ENCODE peak calls at places on chromosomes 3 and 15, in eight cellular contexts. O is heart left ventricle; R is aorta; Q is endodermal cell; Z is naive thymus-derived CD4-positive, alpha-beta T cell; D is AG04450; B is esophagus squamous epithelium; N is left ventricle myocardium inferior. T is an unnamed sample.

GRCh38 chr3:42529463-42529862 is 27.0 kb downstream of the VIPR1 start:
- DNase-seq in O (no peak), R (peak; percentile 16), Q (no peak), Z (no peak), D (no peak), B (no peak), N (no peak), T (no peak)

GRCh38 chr3:143163562-143163961 is 44.0 kb downstream of the CHST2 start:
- DNase-seq in O (no peak), R (no peak), Q (no peak), Z (no peak), D (no peak), B (no peak), N (no peak), T (no peak)

GRCh38 chr3:145650170-145650569 is 510.8 kb downstream of the PLOD2 start:
- DNase-seq in O (no peak), R (no peak), Q (no peak), Z (no peak), D (no peak), B (no peak), N (no peak), T (no peak)

GRCh38 chr3:41753651-41754050 is 208.3 kb downstream of the ULK4 start:
- DNase-seq in O (no peak), R (no peak), Q (no peak), Z (no peak), D (no peak), B (no peak), N (no peak), T (no peak)

GRCh38 chr15:31930967-31931366 is 99.3 kb upstream of the CHRNA7 start:
- DNase-seq in O (no peak), R (no peak), Q (no peak), Z (no peak), D (no peak), B (no peak), N (no peak), T (no peak)

GRCh38 chr3:22016197-22016596 is 265.2 kb upstream of the ZNF385D start:
- DNase-seq in O (no peak), R (no peak), Q (no peak), Z (no peak), D (no peak), B (no peak), N (no peak), T (no peak)

GRCh38 chr3:9548991-9549390 is 4.6 kb downstream of the LHFPL4 start:
- DNase-seq in O (no peak), R (no peak), Q (no peak), Z (no peak), D (no peak), B (no peak), N (no peak), T (no peak)

GRCh38 chr3:191239439-191240035 is 40.5 kb downstream of the OSTN start:
- DNase-seq in O (no peak), R (no peak), Q (no peak), Z (no peak), D (no peak), B (no peak), N (no peak), T (no peak)

GRCh38 chr3:43995078-43995928 is 246.4 kb upstream of the TOPAZ1 start:
- DNase-seq in O (no peak), R (peak; percentile 74), Q (peak; percentile 76), Z (no peak), D (no peak), B (no peak), N (no peak), T (peak; percentile 6)

GRCh38 chr3:134998158-134998557 is 203.1 kb downstream of the EPHB1 start:
- DNase-seq in O (no peak), R (no peak), Q (no peak), Z (no peak), D (no peak), B (no peak), N (no peak), T (no peak)

GRCh38 chr15:68849477-68849876 is 28.8 kb upstream of the ANP32A start:
- DNase-seq in O (no peak), R (no peak), Q (peak; percentile 47), Z (no peak), D (no peak), B (no peak), N (no peak), T (no peak)

GRCh38 chr3:131713416-131714118 is 210.8 kb upstream of the MRPL3 start:
- DNase-seq in O (no peak), R (no peak), Q (no peak), Z (no peak), D (no peak), B (no peak), N (no peak), T (no peak)

GRCh38 chr15:50627351-50628055 is 59.1 kb downstream of the TRPM7 start:
- DNase-seq in O (no peak), R (no peak), Q (no peak), Z (no peak), D (peak; percentile 1), B (no peak), N (no peak), T (no peak)

GRCh38 chr3:189304465-189305341 is 132.9 kb downstream of the TPRG1 start:
- DNase-seq in O (no peak), R (peak; percentile 68), Q (no peak), Z (no peak), D (no peak), B (no peak), N (no peak), T (no peak)

GRCh38 chr15:41996376-41996775 is 24.0 kb upstream of the EHD4 start:
- DNase-seq in O (no peak), R (peak; percentile 51), Q (no peak), Z (no peak), D (no peak), B (no peak), N (no peak), T (no peak)
- H3K4me3 ChIP-seq in O (no peak overlapping the region), R (no peak overlapping the region), Q (no peak overlapping the region), Z (no peak overlapping the region), D (no peak overlapping the region), B (no peak overlapping the region), N (no peak overlapping the region), T (no peak overlapping the region)

GRCh38 chr3:72100626-72101187 is 315.8 kb upstream of the PROK2 start:
- DNase-seq in O (peak; percentile 84), R (peak; percentile 97), Q (peak; percentile 91), Z (peak; percentile 90), D (peak; percentile 6), B (peak; percentile 18), N (peak; percentile 86), T (peak; percentile 81)
- H3K4me3 ChIP-seq in O (peak overlapping the region; percentile 49), R (peak overlapping the region; percentile 15), Q (peak overlapping the region; percentile 72), Z (peak overlapping the region; percentile 56), D (peak overlapping the region; percentile 48), B (no peak overlapping the region), N (peak overlapping the region; percentile 59), T (peak overlapping the region; percentile 27)

DNA sequence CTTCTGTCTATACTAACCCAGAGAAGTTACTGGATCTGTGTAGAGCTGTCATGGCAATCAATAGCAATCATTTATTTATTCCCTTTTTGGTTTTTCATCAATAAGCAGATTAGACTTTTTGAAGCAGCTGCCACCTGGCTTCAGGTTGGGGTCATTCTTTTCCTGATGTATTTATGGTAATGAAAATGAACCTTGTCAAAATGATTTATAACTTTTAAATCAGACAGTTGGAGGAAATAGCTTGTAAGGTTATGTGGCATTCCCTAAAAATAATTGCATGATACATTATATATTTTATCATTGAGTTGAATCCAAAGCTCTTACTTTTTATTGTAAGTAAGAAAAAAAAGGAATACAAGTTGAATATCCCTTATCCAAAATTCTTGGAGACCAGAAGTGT is 8.6 kb downstream of the TIPARP start:
- DNase-seq in O (no peak), R (no peak), Q (no peak), Z (no peak), D (no peak), B (no peak), N (no peak), T (no peak)
- H3K4me3 ChIP-seq in O (no peak overlapping the region), R (no peak overlapping the region), Q (peak overlapping the region; percentile 66), Z (no peak overlapping the region), D (no peak overlapping the region), B (no peak overlapping the region), N (no peak overlapping the region), T (no peak overlapping the region)

GRCh38 chr15:95910643-95911212 is 419.8 kb upstream of the NR2F2 start:
- DNase-seq in O (no peak), R (no peak), Q (peak; percentile 89), Z (no peak), D (no peak), B (no peak), N (no peak), T (no peak)
- H3K4me3 ChIP-seq in O (no peak overlapping the region), R (no peak overlapping the region), Q (peak overlapping the region; percentile 70), Z (no peak overlapping the region), D (no peak overlapping the region), B (no peak overlapping the region), N (no peak overlapping the region), T (no peak overlapping the region)

GRCh38 chr3:52056968-52057805 is 816 bp upstream of the DUSP7 start:
- DNase-seq in O (peak; percentile 100), R (peak; percentile 100), Q (peak; percentile 100), Z (peak; percentile 98), D (peak; percentile 95), B (peak; percentile 97), N (peak; percentile 99), T (peak; percentile 98)

GRCh38 chr3:52056521-52056967 is at the start of gene DUSP7:
- DNase-seq in O (peak; percentile 73), R (peak; percentile 92), Q (peak; percentile 81), Z (peak; percentile 56), D (no peak), B (no peak), N (peak; percentile 79), T (peak; percentile 47)

GRCh38 chr3:52055537-52056351 is 627 bp downstream of the DUSP7 start:
- DNase-seq in O (peak; percentile 61), R (no peak), Q (peak; percentile 85), Z (peak; percentile 35), D (no peak), B (no peak), N (peak; percentile 53), T (peak; percentile 25)

GRCh38 chr3:52058111-52058510 is 1.7 kb upstream of the DUSP7 start:
- DNase-seq in O (no peak), R (no peak), Q (no peak), Z (no peak), D (no peak), B (no peak), N (no peak), T (no peak)

GRCh38 chr3:52057806-52058099 is 1.4 kb upstream of the DUSP7 start:
- DNase-seq in O (no peak), R (no peak), Q (no peak), Z (no peak), D (no peak), B (no peak), N (no peak), T (no peak)
- H3K4me3 ChIP-seq in O (peak overlapping the region; percentile 59), R (peak overlapping the region; percentile 27), Q (peak overlapping the region; percentile 41), Z (peak overlapping the region; percentile 56), D (peak overlapping the region; percentile 66), B (peak overlapping the region; percentile 16), N (peak overlapping the region; percentile 80), T (peak overlapping the region; percentile 50)